ENCODE peak calls at places on chromosomes 2 and 18, in eight cellular contexts. One of them, this sample, is unnamed.

GRCh38 chr2:74050153-74050552 is 65.4 kb downstream of the TET3 start:
- DNase-seq in MM.1S: no peak
- DNase-seq in PC-3: no peak
- DNase-seq in Peyer's patch: no peak
- DNase-seq in GM23248: no peak
- DNase-seq in heart left ventricle: no peak
- DNase-seq in naive thymus-derived CD4-positive, alpha-beta T cell: no peak
- DNase-seq in upper lobe of right lung: no peak
- DNase-seq in this sample: no peak

GRCh38 chr18:8517276-8517675 is 92.0 kb upstream of the RAB12 start:
- DNase-seq in Peyer's patch: no peak
- DNase-seq in PC-3: no peak
- DNase-seq in naive thymus-derived CD4-positive, alpha-beta T cell: no peak
- DNase-seq in heart left ventricle: no peak
- DNase-seq in MM.1S: no peak
- DNase-seq in upper lobe of right lung: no peak
- DNase-seq in GM23248: no peak
- DNase-seq in this sample: no peak

GRCh38 chr18:42229211-42230210 is 274.5 kb downstream of the PIK3C3 start:
- DNase-seq in naive thymus-derived CD4-positive, alpha-beta T cell: no peak
- DNase-seq in Peyer's patch: no peak
- DNase-seq in GM23248: no peak
- DNase-seq in PC-3: no peak
- DNase-seq in MM.1S: no peak
- DNase-seq in upper lobe of right lung: no peak
- DNase-seq in heart left ventricle: no peak
- DNase-seq in this sample: no peak

GRCh38 chr18:3821524-3821923 is 371.6 kb downstream of the TGIF1 start:
- DNase-seq in MM.1S: no peak
- DNase-seq in PC-3: no peak
- DNase-seq in GM23248: no peak
- DNase-seq in upper lobe of right lung: no peak
- DNase-seq in naive thymus-derived CD4-positive, alpha-beta T cell: no peak
- DNase-seq in heart left ventricle: no peak
- DNase-seq in Peyer's patch: no peak
- DNase-seq in this sample: no peak

GRCh38 chr2:240789051-240789453 is 31.0 kb downstream of the KIF1A start:
- DNase-seq in GM23248: no peak
- DNase-seq in naive thymus-derived CD4-positive, alpha-beta T cell: peak; percentile 6
- DNase-seq in upper lobe of right lung: peak; percentile 62
- DNase-seq in heart left ventricle: peak; percentile 20
- DNase-seq in MM.1S: no peak
- DNase-seq in PC-3: no peak
- DNase-seq in Peyer's patch: no peak
- DNase-seq in this sample: no peak

GRCh38 chr2:151241224-151241623 is 20.4 kb downstream of the RBM43 start:
- DNase-seq in GM23248: peak; percentile 70
- DNase-seq in PC-3: peak; percentile 74
- DNase-seq in naive thymus-derived CD4-positive, alpha-beta T cell: no peak
- DNase-seq in MM.1S: no peak
- DNase-seq in Peyer's patch: no peak
- DNase-seq in heart left ventricle: no peak
- DNase-seq in upper lobe of right lung: no peak
- DNase-seq in this sample: no peak

GRCh38 chr18:54247488-54248175 is 21.7 kb upstream of the POLI start:
- DNase-seq in Peyer's patch: no peak
- DNase-seq in naive thymus-derived CD4-positive, alpha-beta T cell: no peak
- DNase-seq in GM23248: no peak
- DNase-seq in heart left ventricle: no peak
- DNase-seq in PC-3: no peak
- DNase-seq in upper lobe of right lung: no peak
- DNase-seq in MM.1S: no peak
- DNase-seq in this sample: no peak

GRCh38 chr2:151981886-151982285 is 117.0 kb downstream of the CACNB4 start:
- DNase-seq in Peyer's patch: no peak
- DNase-seq in MM.1S: no peak
- DNase-seq in GM23248: no peak
- DNase-seq in naive thymus-derived CD4-positive, alpha-beta T cell: no peak
- DNase-seq in heart left ventricle: no peak
- DNase-seq in upper lobe of right lung: no peak
- DNase-seq in PC-3: no peak
- DNase-seq in this sample: no peak

GRCh38 chr2:86052676-86053075 is 53.0 kb downstream of the POLR1A start:
- DNase-seq in upper lobe of right lung: no peak
- DNase-seq in PC-3: no peak
- DNase-seq in Peyer's patch: no peak
- DNase-seq in naive thymus-derived CD4-positive, alpha-beta T cell: no peak
- DNase-seq in GM23248: no peak
- DNase-seq in heart left ventricle: no peak
- DNase-seq in MM.1S: no peak
- DNase-seq in this sample: no peak

GRCh38 chr2:57869763-57870344 is 176.8 kb upstream of the VRK2 start:
- DNase-seq in Peyer's patch: no peak
- DNase-seq in GM23248: no peak
- DNase-seq in upper lobe of right lung: no peak
- DNase-seq in naive thymus-derived CD4-positive, alpha-beta T cell: no peak
- DNase-seq in heart left ventricle: no peak
- DNase-seq in MM.1S: no peak
- DNase-seq in PC-3: peak; percentile 77
- DNase-seq in this sample: no peak

GRCh38 chr2:119259296-119259860 is 35.7 kb downstream of the STEAP3 start:
- DNase-seq in naive thymus-derived CD4-positive, alpha-beta T cell: no peak
- DNase-seq in Peyer's patch: no peak
- DNase-seq in GM23248: no peak
- DNase-seq in PC-3: no peak
- DNase-seq in upper lobe of right lung: no peak
- DNase-seq in MM.1S: no peak
- DNase-seq in heart left ventricle: no peak
- DNase-seq in this sample: no peak

GRCh38 chr2:61950133-61950560 is 44.7 kb downstream of the COMMD1 start:
- DNase-seq in upper lobe of right lung: no peak
- DNase-seq in MM.1S: no peak
- DNase-seq in GM23248: no peak
- DNase-seq in naive thymus-derived CD4-positive, alpha-beta T cell: no peak
- DNase-seq in PC-3: no peak
- DNase-seq in Peyer's patch: no peak
- DNase-seq in heart left ventricle: no peak
- DNase-seq in this sample: no peak

GRCh38 chr2:105280281-105280680 is 38.7 kb downstream of the GPR45 start:
- DNase-seq in MM.1S: no peak
- DNase-seq in upper lobe of right lung: no peak
- DNase-seq in Peyer's patch: no peak
- DNase-seq in PC-3: no peak
- DNase-seq in heart left ventricle: no peak
- DNase-seq in naive thymus-derived CD4-positive, alpha-beta T cell: no peak
- DNase-seq in GM23248: no peak
- DNase-seq in this sample: no peak

GRCh38 chr2:17644997-17645715 is 104.7 kb downstream of the VSNL1 start:
- DNase-seq in upper lobe of right lung: no peak
- DNase-seq in Peyer's patch: no peak
- DNase-seq in heart left ventricle: no peak
- DNase-seq in GM23248: peak; percentile 87
- DNase-seq in naive thymus-derived CD4-positive, alpha-beta T cell: no peak
- DNase-seq in PC-3: no peak
- DNase-seq in MM.1S: no peak
- DNase-seq in this sample: no peak

GRCh38 chr2:199018826-199019225 is 438.9 kb downstream of the SATB2 start:
- DNase-seq in naive thymus-derived CD4-positive, alpha-beta T cell: no peak
- DNase-seq in PC-3: no peak
- DNase-seq in heart left ventricle: no peak
- DNase-seq in Peyer's patch: no peak
- DNase-seq in upper lobe of right lung: no peak
- DNase-seq in GM23248: peak; percentile 12
- DNase-seq in MM.1S: no peak
- DNase-seq in this sample: no peak

GRCh38 chr2:219676586-219676985 is 49.2 kb downstream of the SLC4A3 start:
- DNase-seq in GM23248: no peak
- DNase-seq in upper lobe of right lung: no peak
- DNase-seq in naive thymus-derived CD4-positive, alpha-beta T cell: no peak
- DNase-seq in heart left ventricle: no peak
- DNase-seq in Peyer's patch: no peak
- DNase-seq in PC-3: peak; percentile 39
- DNase-seq in MM.1S: no peak
- DNase-seq in this sample: no peak

GRCh38 chr2:15275341-15275740 is 285.8 kb downstream of the NBAS start:
- DNase-seq in upper lobe of right lung: no peak
- DNase-seq in heart left ventricle: no peak
- DNase-seq in PC-3: no peak
- DNase-seq in GM23248: no peak
- DNase-seq in naive thymus-derived CD4-positive, alpha-beta T cell: no peak
- DNase-seq in Peyer's patch: no peak
- DNase-seq in MM.1S: no peak
- DNase-seq in this sample: no peak

GRCh38 chr2:200750323-200750910 is 61.3 kb upstream of the BZW1 start:
- DNase-seq in MM.1S: no peak
- DNase-seq in upper lobe of right lung: no peak
- DNase-seq in PC-3: no peak
- DNase-seq in naive thymus-derived CD4-positive, alpha-beta T cell: no peak
- DNase-seq in heart left ventricle: no peak
- DNase-seq in Peyer's patch: no peak
- DNase-seq in GM23248: no peak
- DNase-seq in this sample: no peak

GRCh38 chr18:24228661-24229053 is 89.8 kb downstream of the CABYR start:
- DNase-seq in upper lobe of right lung: no peak
- DNase-seq in PC-3: peak; percentile 70
- DNase-seq in naive thymus-derived CD4-positive, alpha-beta T cell: no peak
- DNase-seq in MM.1S: no peak
- DNase-seq in heart left ventricle: no peak
- DNase-seq in GM23248: peak; percentile 16
- DNase-seq in Peyer's patch: no peak
- DNase-seq in this sample: no peak

DNA sequence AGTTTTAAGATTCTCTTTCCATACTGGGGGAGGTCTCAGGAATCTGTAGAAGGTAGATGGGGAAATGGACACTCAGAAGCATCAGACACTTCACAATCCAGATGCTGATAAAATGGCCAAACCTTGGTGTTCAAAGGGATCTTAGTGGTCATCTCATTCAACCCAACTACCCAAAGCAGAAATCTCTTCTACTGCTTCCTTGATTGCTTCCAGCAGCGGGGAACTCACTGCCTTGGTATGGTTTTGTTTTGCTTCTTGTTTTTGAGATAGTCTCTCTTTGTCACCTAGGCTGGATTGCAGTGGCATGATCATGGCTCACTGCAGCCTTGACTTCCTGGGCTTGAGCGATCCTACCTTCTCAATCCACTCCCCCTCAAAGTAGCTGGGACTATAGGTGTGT is 39.3 kb upstream of the PTMA start:
- DNase-seq in PC-3: no peak
- DNase-seq in Peyer's patch: no peak
- DNase-seq in MM.1S: no peak
- DNase-seq in heart left ventricle: no peak
- DNase-seq in upper lobe of right lung: no peak
- DNase-seq in naive thymus-derived CD4-positive, alpha-beta T cell: no peak
- DNase-seq in GM23248: no peak
- DNase-seq in this sample: no peak
- H3K4me3 ChIP-seq in PC-3: no peak overlapping the region
- H3K4me3 ChIP-seq in Peyer's patch: no peak overlapping the region
- H3K4me3 ChIP-seq in MM.1S: no peak overlapping the region
- H3K4me3 ChIP-seq in heart left ventricle: no peak overlapping the region
- H3K4me3 ChIP-seq in upper lobe of right lung: no peak overlapping the region
- H3K4me3 ChIP-seq in naive thymus-derived CD4-positive, alpha-beta T cell: no peak overlapping the region
- H3K4me3 ChIP-seq in GM23248: no peak overlapping the region
- H3K4me3 ChIP-seq in this sample: no peak overlapping the region

GRCh38 chr18:79851981-79852380 is 54.2 kb downstream of the KCNG2 start:
- DNase-seq in heart left ventricle: no peak
- DNase-seq in naive thymus-derived CD4-positive, alpha-beta T cell: no peak
- DNase-seq in GM23248: no peak
- DNase-seq in upper lobe of right lung: peak; percentile 44
- DNase-seq in Peyer's patch: peak; percentile 26
- DNase-seq in MM.1S: no peak
- DNase-seq in PC-3: no peak
- DNase-seq in this sample: no peak

GRCh38 chr18:79853303-79853992 is 55.7 kb downstream of the KCNG2 start:
- DNase-seq in MM.1S: no peak
- DNase-seq in upper lobe of right lung: peak; percentile 65
- DNase-seq in Peyer's patch: peak; percentile 35
- DNase-seq in GM23248: no peak
- DNase-seq in PC-3: no peak
- DNase-seq in heart left ventricle: no peak
- DNase-seq in naive thymus-derived CD4-positive, alpha-beta T cell: no peak
- DNase-seq in this sample: no peak

GRCh38 chr18:79853993-79854364 is 56.2 kb downstream of the KCNG2 start:
- DNase-seq in MM.1S: no peak
- DNase-seq in PC-3: no peak
- DNase-seq in naive thymus-derived CD4-positive, alpha-beta T cell: no peak
- DNase-seq in GM23248: no peak
- DNase-seq in Peyer's patch: peak; percentile 26
- DNase-seq in heart left ventricle: no peak
- DNase-seq in upper lobe of right lung: no peak
- DNase-seq in this sample: no peak

GRCh38 chr18:79851489-79851888 is 53.8 kb downstream of the KCNG2 start:
- DNase-seq in Peyer's patch: peak; percentile 24
- DNase-seq in naive thymus-derived CD4-positive, alpha-beta T cell: no peak
- DNase-seq in PC-3: no peak
- DNase-seq in upper lobe of right lung: no peak
- DNase-seq in heart left ventricle: no peak
- DNase-seq in GM23248: no peak
- DNase-seq in MM.1S: no peak
- DNase-seq in this sample: no peak

GRCh38 chr18:79852561-79853302 is 55.0 kb downstream of the KCNG2 start:
- DNase-seq in GM23248: no peak
- DNase-seq in heart left ventricle: no peak
- DNase-seq in upper lobe of right lung: peak; percentile 53
- DNase-seq in Peyer's patch: peak; percentile 34
- DNase-seq in PC-3: no peak
- DNase-seq in naive thymus-derived CD4-positive, alpha-beta T cell: no peak
- DNase-seq in MM.1S: no peak
- DNase-seq in this sample: no peak
- H3K27me3 ChIP-seq in GM23248: peaks cover 23% of the 10 kb centered on the region
- H3K27me3 ChIP-seq in heart left ventricle: peaks cover 8% of the 10 kb centered on the region
- H3K27me3 ChIP-seq in upper lobe of right lung: no peaks in the 10 kb centered on the region
- H3K27me3 ChIP-seq in Peyer's patch: no peaks in the 10 kb centered on the region
- H3K27me3 ChIP-seq in PC-3: no peaks in the 10 kb centered on the region
- H3K27me3 ChIP-seq in naive thymus-derived CD4-positive, alpha-beta T cell: no peaks in the 10 kb centered on the region
- H3K27me3 ChIP-seq in MM.1S: no peaks in the 10 kb centered on the region
- H3K27me3 ChIP-seq in this sample: no peaks in the 10 kb centered on the region

DNA sequence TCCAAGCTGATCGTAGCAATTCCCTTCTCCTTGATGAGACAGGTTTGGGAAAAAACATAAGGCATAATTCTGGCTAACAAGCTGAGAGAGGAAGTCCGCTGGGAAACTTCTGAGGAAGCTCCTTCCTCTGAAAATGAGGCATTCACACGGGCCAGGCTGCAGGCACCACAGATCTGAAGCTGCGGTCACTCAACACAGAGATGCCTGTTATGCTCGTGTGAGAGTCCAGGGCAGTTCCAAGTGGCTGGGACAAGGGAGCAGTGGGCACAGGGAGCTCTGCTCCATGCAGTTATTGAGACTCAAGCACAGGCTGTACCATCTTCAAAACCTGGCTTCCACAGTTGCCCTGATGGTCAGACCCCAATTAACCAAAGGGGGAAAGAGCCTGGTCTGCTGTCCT is 200.9 kb upstream of the ID2 start:
- DNase-seq in naive thymus-derived CD4-positive, alpha-beta T cell: no peak
- DNase-seq in upper lobe of right lung: no peak
- DNase-seq in heart left ventricle: no peak
- DNase-seq in MM.1S: no peak
- DNase-seq in PC-3: no peak
- DNase-seq in Peyer's patch: no peak
- DNase-seq in GM23248: no peak
- DNase-seq in this sample: no peak
- H3K4me1 ChIP-seq in naive thymus-derived CD4-positive, alpha-beta T cell: peaks cover 62% of the 10 kb centered on the region
- H3K4me1 ChIP-seq in upper lobe of right lung: peaks cover 25% of the 10 kb centered on the region
- H3K4me1 ChIP-seq in heart left ventricle: peaks cover 38% of the 10 kb centered on the region
- H3K4me1 ChIP-seq in MM.1S: peaks cover 43% of the 10 kb centered on the region
- H3K4me1 ChIP-seq in PC-3: peaks cover 22% of the 10 kb centered on the region
- H3K4me1 ChIP-seq in Peyer's patch: peaks cover 4% of the 10 kb centered on the region
- H3K4me1 ChIP-seq in GM23248: no peaks in the 10 kb centered on the region
- H3K4me1 ChIP-seq in this sample: peaks cover 52% of the 10 kb centered on the region

GRCh38 chr2:48754874-48755273 is 650 bp downstream of the LHCGR start:
- DNase-seq in GM23248: peak; percentile 28
- DNase-seq in PC-3: no peak
- DNase-seq in upper lobe of right lung: no peak
- DNase-seq in heart left ventricle: no peak
- DNase-seq in Peyer's patch: no peak
- DNase-seq in naive thymus-derived CD4-positive, alpha-beta T cell: no peak
- DNase-seq in MM.1S: no peak
- DNase-seq in this sample: no peak
- H3K4me3 ChIP-seq in GM23248: no peak overlapping the region
- H3K4me3 ChIP-seq in PC-3: no peak overlapping the region
- H3K4me3 ChIP-seq in upper lobe of right lung: no peak overlapping the region
- H3K4me3 ChIP-seq in heart left ventricle: no peak overlapping the region
- H3K4me3 ChIP-seq in Peyer's patch: no peak overlapping the region
- H3K4me3 ChIP-seq in naive thymus-derived CD4-positive, alpha-beta T cell: no peak overlapping the region
- H3K4me3 ChIP-seq in MM.1S: no peak overlapping the region
- H3K4me3 ChIP-seq in this sample: no peak overlapping the region